ENCODE peak calls at places on chromosomes 12 and 14, in ten cellular contexts. X is HCT116, J is gastrocnemius medialis, O is neural progenitor cell, Y is body of pancreas, T is WERI-Rb-1, C is tibial nerve, V is ovary, G is breast epithelium, D is PC-3. W is an unnamed sample.

GRCh38 chr12:46124848-46125619 is 134.7 kb upstream of the SCAF11 start:
- DNase-seq in G (no peak), V (peak), Y (peak), D (peak), X (peak), T (peak), J (peak), C (peak), O (peak), W (no peak)

GRCh38 chr14:105053996-105054395 is 11.2 kb downstream of the GPR132 start:
- DNase-seq in J (no peak), X (no peak), T (no peak), V (no peak), C (no peak), G (no peak), D (no peak), Y (no peak), O (no peak), W (no peak)

GRCh38 chr12:20314325-20314724 is 54.0 kb upstream of the PDE3A start:
- DNase-seq in J (no peak), C (no peak), D (no peak), Y (no peak), V (no peak), G (no peak), X (no peak), O (no peak), T (no peak), W (no peak)

GRCh38 chr12:112463478-112463877 is 44.7 kb downstream of the PTPN11 start:
- DNase-seq in O (no peak), V (no peak), T (no peak), Y (no peak), D (no peak), G (no peak), C (no peak), X (no peak), J (no peak), W (no peak)

GRCh38 chr14:102182190-102182589 is 42.5 kb downstream of the WDR20 start:
- DNase-seq in D (peak), O (no peak), C (no peak), Y (no peak), T (no peak), J (no peak), G (no peak), V (no peak), X (no peak), W (no peak)

GRCh38 chr12:70835948-70836347 is 84.6 kb downstream of the PTPRR start:
- DNase-seq in X (no peak), J (no peak), D (no peak), C (no peak), V (no peak), O (no peak), G (no peak), T (no peak), Y (no peak), W (no peak)

GRCh38 chr14:35416108-35416750 is 11.7 kb upstream of the NFKBIA start:
- DNase-seq in X (no peak), O (no peak), G (no peak), Y (no peak), T (no peak), D (peak), J (no peak), V (no peak), C (no peak), W (no peak)

GRCh38 chr12:63420206-63420644 is 248.1 kb downstream of the DPY19L2 start:
- DNase-seq in T (peak), J (no peak), Y (peak), V (no peak), D (peak), O (peak), C (no peak), X (peak), G (no peak), W (no peak)

GRCh38 chr14:33375781-33376180 is 437.1 kb downstream of the NPAS3 start:
- DNase-seq in J (no peak), O (no peak), G (no peak), C (no peak), T (no peak), X (no peak), Y (no peak), D (no peak), V (no peak), W (no peak)

GRCh38 chr14:92783813-92784431 is 10.2 kb upstream of the GOLGA5 start:
- DNase-seq in J (no peak), X (peak), O (peak), Y (peak), T (peak), G (no peak), C (no peak), D (peak), V (no peak), W (no peak)

GRCh38 chr14:92787554-92787953 is 6.6 kb upstream of the GOLGA5 start:
- DNase-seq in O (no peak), D (no peak), G (no peak), V (no peak), X (no peak), Y (no peak), C (no peak), T (no peak), J (no peak), W (no peak)

GRCh38 chr14:92789457-92790089 is 4.5 kb upstream of the GOLGA5 start:
- DNase-seq in J (no peak), Y (no peak), X (no peak), C (no peak), D (no peak), V (no peak), G (no peak), O (no peak), T (no peak), W (no peak)

GRCh38 chr14:92786427-92786756 is 7.7 kb upstream of the GOLGA5 start:
- DNase-seq in X (no peak), T (no peak), G (no peak), V (no peak), Y (no peak), O (no peak), J (no peak), D (no peak), C (no peak), W (no peak)

GRCh38 chr14:92785601-92786426 is 8.3 kb upstream of the GOLGA5 start:
- DNase-seq in V (peak), Y (peak), D (peak), O (no peak), C (no peak), X (no peak), G (no peak), T (no peak), J (no peak), W (no peak)
- TF ChIP-seq CTCF in V (no peak), Y (no peak), D (no peak), O (no peak), C (no peak), X (no peak), G (no peak), T (no peak), J (no peak), W (no peak)

DNA sequence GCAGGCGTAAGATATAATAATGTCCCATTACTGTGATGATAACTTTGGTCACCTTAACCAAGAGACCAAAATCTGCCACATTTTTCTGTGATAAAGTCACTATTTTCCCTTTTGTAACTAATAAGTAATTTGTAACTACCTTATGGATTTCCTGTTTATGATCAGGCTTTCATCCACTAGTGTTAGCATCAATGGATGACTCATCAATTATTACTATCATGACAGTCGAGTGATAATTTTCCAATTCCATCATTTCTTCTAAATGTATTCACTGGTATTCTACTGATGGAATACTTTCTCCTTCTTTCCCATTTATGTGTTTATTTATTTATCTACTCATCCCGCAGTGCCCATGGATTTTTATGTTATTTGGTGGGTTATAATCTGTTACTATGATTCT is 148.4 kb downstream of the UNC79 start:
- DNase-seq in V (no peak), D (no peak), J (no peak), X (no peak), T (no peak), C (no peak), Y (no peak), O (no peak), G (no peak), W (no peak)
- H3K27ac ChIP-seq in V (no peak), D (no peak), J (no peak), X (no peak), T (no peak), C (no peak), Y (no peak), O (no peak), G (no peak), W (no peak)

DNA sequence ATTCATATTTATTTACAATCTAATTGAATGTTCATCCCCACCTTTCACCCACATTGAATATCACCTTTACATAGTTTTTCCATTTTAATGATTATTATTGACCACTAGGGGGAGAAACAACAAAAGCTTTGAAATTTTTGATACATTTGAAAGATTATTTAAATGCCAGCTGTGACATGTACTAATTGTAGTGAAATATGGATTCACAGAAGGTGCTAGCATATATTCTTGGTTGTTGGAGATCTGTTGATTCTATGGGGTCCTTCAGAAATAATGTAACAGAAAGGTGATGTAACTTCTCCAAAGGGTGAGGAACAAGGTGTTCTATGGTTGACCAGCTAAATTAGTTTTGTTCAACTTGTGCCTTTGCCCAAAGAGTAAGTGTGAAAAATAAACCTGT is 22.4 kb upstream of the GPR33 start:
- DNase-seq in D (peak), T (no peak), V (no peak), X (peak), O (no peak), C (no peak), J (no peak), G (no peak), Y (no peak), W (no peak)
- TF ChIP-seq CTCF in D (peak), T (no peak), V (peak), X (peak), O (peak), C (peak), J (peak), G (no peak), Y (peak), W (peak)

GRCh38 chr12:54437697-54438096 is 18.6 kb upstream of the ITGA5 start:
- DNase-seq in D (no peak), V (no peak), G (no peak), Y (no peak), X (no peak), O (no peak), T (no peak), J (no peak), C (no peak), W (no peak)

GRCh38 chr12:54438506-54438905 is 19.4 kb upstream of the ITGA5 start:
- DNase-seq in V (no peak), G (no peak), J (no peak), T (no peak), D (no peak), C (no peak), O (no peak), X (no peak), Y (no peak), W (no peak)

GRCh38 chr12:54442071-54442470 is 23.0 kb upstream of the ITGA5 start:
- DNase-seq in O (no peak), D (no peak), V (no peak), T (no peak), X (no peak), J (no peak), Y (no peak), C (no peak), G (no peak), W (no peak)

GRCh38 chr12:54439096-54439495 is 20.0 kb upstream of the ITGA5 start:
- DNase-seq in Y (no peak), X (no peak), J (no peak), V (no peak), D (no peak), T (no peak), G (no peak), C (no peak), O (no peak), W (no peak)

GRCh38 chr12:54439521-54440255 is 20.6 kb upstream of the ITGA5 start:
- DNase-seq in D (peak), J (no peak), O (peak), C (no peak), X (peak), G (no peak), T (no peak), Y (no peak), V (no peak), W (no peak)
- H3K27ac ChIP-seq in D (no peak), J (no peak), O (no peak), C (no peak), X (no peak), G (no peak), T (no peak), Y (no peak), V (no peak), W (no peak)

DNA sequence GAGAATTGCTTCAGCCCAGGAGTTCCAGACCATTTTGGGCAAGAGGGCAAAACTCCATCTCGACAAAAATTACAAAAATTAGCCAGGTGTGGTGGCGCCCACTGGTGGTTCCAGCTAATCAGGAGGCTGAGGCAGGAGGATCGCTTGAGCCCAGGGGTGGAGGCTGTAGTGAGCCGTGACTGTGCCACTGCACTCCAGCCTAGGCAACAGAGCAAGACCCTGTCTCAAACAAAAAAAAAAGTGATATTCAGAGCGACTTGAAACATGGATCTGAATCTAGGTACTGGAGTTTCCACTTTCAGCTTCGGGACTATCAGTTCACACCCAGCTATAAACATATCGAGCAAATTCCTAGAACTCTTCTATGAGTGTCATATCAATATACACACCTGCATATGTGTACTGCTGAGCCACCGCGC is 16.3 kb upstream of the RNF34 start:
- DNase-seq in X (no peak), J (no peak), D (no peak), Y (no peak), V (no peak), C (no peak), G (no peak), O (no peak), T (no peak), W (no peak)
- TF ChIP-seq CTCF in X (peak), J (no peak), D (peak), Y (no peak), V (no peak), C (no peak), G (no peak), O (peak), T (peak), W (no peak)

DNA sequence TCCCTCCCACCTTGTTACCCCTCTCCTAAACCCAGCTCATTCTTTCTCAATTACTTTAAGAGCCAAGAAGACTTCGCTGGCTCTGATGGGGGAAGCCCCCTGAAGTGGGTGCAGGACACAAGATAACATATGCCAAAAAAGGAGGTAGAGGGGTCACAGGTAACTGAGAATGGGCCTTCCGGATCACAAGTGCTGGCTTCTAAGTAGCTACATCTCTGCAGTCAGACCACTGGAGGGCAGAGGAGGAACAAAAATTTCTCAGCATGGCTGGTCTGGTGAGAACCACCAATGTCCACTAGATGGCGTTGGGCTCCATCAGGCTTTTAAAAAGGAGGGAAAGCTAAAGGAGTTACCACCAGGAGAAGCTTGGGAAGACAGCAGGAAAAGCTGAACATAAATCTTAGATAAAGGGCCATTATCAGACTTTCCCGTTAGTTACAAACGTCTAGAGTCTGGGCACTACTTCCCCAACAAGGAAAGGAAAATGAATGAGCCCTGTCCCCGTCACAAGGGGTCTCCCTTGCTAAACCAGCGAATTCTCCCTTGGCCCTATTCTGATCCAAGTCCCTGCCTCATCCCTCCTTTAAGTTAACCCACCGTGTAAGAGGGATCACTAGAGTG is 11.6 kb upstream of the CDH24 start:
- DNase-seq in D (peak), T (peak), O (peak), X (peak), G (peak), C (peak), V (peak), Y (peak), J (peak), W (no peak)
- H3K27ac ChIP-seq in D (no peak), T (peak), O (peak), X (peak), G (peak), C (no peak), V (no peak), Y (peak), J (peak), W (no peak)

GRCh38 chr14:67559639-67560038 is 26.5 kb downstream of the PLEKHH1 start:
- DNase-seq in T (no peak), C (no peak), Y (no peak), V (no peak), X (no peak), G (no peak), D (no peak), J (no peak), O (no peak), W (no peak)

GRCh38 chr14:67564236-67564635 is 31.1 kb downstream of the PLEKHH1 start:
- DNase-seq in Y (no peak), X (no peak), O (no peak), T (no peak), D (no peak), G (no peak), V (no peak), C (no peak), J (no peak), W (no peak)

GRCh38 chr14:67566908-67567307 is 33.2 kb downstream of the PIGH start:
- DNase-seq in V (no peak), D (no peak), J (peak), C (no peak), G (no peak), X (no peak), O (peak), T (peak), Y (no peak), W (no peak)

GRCh38 chr14:67562025-67562775 is 29.1 kb downstream of the PLEKHH1 start:
- DNase-seq in V (no peak), C (no peak), D (no peak), Y (no peak), T (no peak), O (no peak), X (no peak), J (no peak), G (no peak), W (no peak)

DNA sequence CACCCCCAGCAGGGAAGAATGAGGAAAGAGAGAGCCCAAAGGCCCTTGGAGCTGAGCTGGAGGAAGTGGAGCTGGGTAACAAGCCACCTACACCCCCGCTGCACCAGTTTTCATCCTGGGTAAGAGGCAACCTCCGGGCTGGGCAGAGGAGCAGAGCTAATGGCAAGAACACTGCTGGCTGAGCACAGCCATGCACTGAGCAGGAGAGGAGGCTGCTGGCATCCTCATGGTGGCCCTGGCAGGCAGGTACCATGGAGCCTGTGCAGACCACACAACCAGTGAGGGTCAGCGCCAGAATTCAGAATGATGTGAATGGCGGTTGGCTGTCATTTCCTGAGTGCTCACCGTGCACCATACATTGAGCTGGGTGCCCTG is 29.7 kb downstream of the PLEKHH1 start:
- DNase-seq in G (no peak), D (no peak), Y (no peak), O (no peak), C (no peak), J (no peak), X (no peak), T (no peak), V (no peak), W (no peak)
- TF ChIP-seq CTCF in G (no peak), D (no peak), Y (no peak), O (no peak), C (no peak), J (no peak), X (no peak), T (no peak), V (no peak), W (no peak)

GRCh38 chr12:8819676-8819980 is 2.8 kb upstream of the A2ML1 start:
- DNase-seq in D (peak), J (no peak), Y (no peak), G (no peak), O (no peak), T (no peak), C (no peak), V (no peak), X (no peak), W (no peak)
- H3K27ac ChIP-seq in D (no peak), J (no peak), Y (no peak), G (no peak), O (no peak), T (no peak), C (no peak), V (no peak), X (no peak), W (no peak)